ENCODE peak calls at places on chromosomes 4 and X, in four cellular contexts. D is IMR-90, W is K562, F is GM12878. C is an unnamed sample. For H3K4me1, the result is how much of the 10 kb centered on the place peaks cover.

GRCh38 chr4:98838977-98839618 is 89.8 kb downstream of the EIF4E start:
- DNase-seq in D (peak), W (peak), F (no peak), C (peak)

GRCh38 chr4:47372561-47372960 is 90.9 kb downstream of the COMMD8 start:
- DNase-seq in D (peak), W (no peak), F (no peak), C (no peak)

GRCh38 chrX:150446151-150446550 is 83.0 kb downstream of the MAMLD1 start:
- DNase-seq in D (no peak), W (no peak), F (no peak), C (peak)

GRCh38 chrX:136907626-136908025 is 27.1 kb upstream of the RBMX start:
- DNase-seq in D (no peak), W (no peak), F (no peak), C (no peak)

GRCh38 chr4:58564695-58565094 is 1454.5 kb upstream of the IGFBP7 start:
- DNase-seq in D (no peak), W (no peak), F (no peak), C (no peak)

GRCh38 chr4:85842540-85842939 is 367.6 kb downstream of the ARHGAP24 start:
- DNase-seq in D (peak), W (no peak), F (no peak), C (peak)

GRCh38 chr4:113976937-113977855 is 2.3 kb downstream of the ARSJ start:
- DNase-seq in D (peak), W (no peak), F (no peak), C (peak)

GRCh38 chr4:24174622-24175021 is 284.8 kb upstream of the PPARGC1A start:
- DNase-seq in D (peak), W (no peak), F (no peak), C (no peak)

GRCh38 chr4:164542431-164542830 is 211.5 kb upstream of the SMIM31 start:
- DNase-seq in D (no peak), W (no peak), F (no peak), C (no peak)

GRCh38 chr4:122842984-122843531 is 16.4 kb downstream of the FGF2 start:
- DNase-seq in D (no peak), W (no peak), F (no peak), C (no peak)

GRCh38 chrX:39556056-39556455 is 541.7 kb downstream of the BCOR start:
- DNase-seq in D (no peak), W (peak), F (no peak), C (no peak)

GRCh38 chr4:139267301-139267700 is 12.7 kb downstream of the MGARP start:
- DNase-seq in D (no peak), W (no peak), F (no peak), C (no peak)

GRCh38 chrX:107741318-107741813 is 34.2 kb downstream of the TSC22D3 start:
- DNase-seq in D (no peak), W (no peak), F (no peak), C (no peak)

GRCh38 chr4:111214371-111214770 is 591.5 kb upstream of the PITX2 start:
- DNase-seq in D (no peak), W (no peak), F (no peak), C (no peak)

GRCh38 chr4:111854494-111855087 is 290.7 kb upstream of the FAM241A start:
- DNase-seq in D (peak), W (peak), F (no peak), C (peak)

GRCh38 chr4:26233350-26233749 is 87.5 kb upstream of the RBPJ start:
- DNase-seq in D (no peak), W (no peak), F (no peak), C (no peak)
- TF ChIP-seq FOS in D (no peak), W (no peak), F (no peak), C (no peak)

DNA sequence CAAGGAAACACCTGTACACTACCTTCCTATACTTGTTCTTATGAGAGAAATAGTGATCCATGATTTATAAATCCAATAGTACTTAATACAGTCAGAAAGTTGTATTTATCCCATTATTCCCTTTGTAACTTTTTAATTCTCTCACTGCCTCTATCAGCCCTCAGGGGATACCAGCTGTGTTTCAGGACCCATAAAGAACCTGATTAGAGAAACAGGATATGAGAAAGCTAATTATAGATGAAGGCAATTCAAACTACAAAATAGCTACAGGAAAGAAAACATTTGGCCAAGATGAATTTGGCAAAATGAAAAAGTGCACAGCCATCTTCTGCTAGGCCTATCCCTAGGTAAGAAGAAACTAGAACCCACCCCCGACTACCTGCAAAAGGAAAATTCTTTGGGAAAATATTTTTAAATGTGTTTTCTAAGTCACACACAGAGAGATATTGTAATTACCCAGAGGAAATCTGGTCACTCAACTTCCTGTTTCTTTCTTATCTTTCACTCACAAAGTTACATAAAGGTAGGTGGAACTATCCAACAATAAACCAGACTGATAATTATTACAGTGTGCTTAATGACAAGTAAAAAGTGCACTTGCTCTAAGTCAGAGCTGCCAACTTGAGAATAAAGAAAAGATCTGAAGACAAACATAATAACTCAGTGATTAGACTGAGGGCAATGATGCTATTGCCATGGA is 836.5 kb upstream of the HTR2C start:
- DNase-seq in D (no peak), W (no peak), F (no peak), C (peak)
- H3K4me2 ChIP-seq in D (no peak), W (no peak), F (no peak), C (no peak)

DNA sequence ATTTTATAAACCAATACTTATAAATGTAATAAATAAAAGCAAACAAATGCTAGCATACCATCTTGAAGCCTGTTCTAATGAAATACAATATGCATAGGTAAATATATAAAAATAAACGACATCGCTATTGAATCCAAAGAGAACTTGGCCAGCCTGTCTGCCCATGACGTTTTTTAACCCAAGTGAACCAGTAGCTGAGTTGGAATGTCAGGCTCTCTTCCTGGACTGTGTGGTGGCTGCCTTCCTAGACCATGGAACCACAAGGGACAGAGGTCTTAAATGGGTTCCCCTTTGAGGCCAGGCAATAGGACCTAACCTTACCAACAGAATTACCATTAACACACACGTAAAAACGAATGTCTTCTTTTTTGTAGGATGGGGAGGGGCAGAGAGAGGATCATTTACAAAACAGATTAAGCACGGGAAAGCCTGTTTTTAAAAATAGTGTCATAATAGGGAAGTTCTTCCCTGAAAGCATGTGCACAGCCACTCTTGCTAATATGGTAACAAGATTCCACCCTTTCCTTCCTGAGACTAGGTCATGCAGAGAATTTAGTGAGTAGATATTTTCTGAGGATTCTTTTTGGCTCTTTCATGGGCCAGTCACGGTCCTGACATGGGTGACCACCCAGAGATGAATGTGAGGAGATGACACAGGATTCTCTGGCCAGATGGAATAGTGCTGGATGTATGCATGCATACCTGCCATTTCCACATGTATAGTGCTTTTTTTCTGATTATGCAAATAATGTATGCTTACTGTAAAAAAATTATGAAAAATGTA is 69.4 kb upstream of the ACSL1 start:
- DNase-seq in D (no peak), W (no peak), F (no peak), C (no peak)
- H3K4me1 ChIP-seq in D (under half), W (under half), F (under half), C (under half)

GRCh38 chr4:6687947-6688878 is 5.5 kb upstream of the S100P start:
- DNase-seq in D (no peak), W (peak), F (no peak), C (no peak)
- TF ChIP-seq FOS in D (no peak), W (no peak), F (no peak), C (no peak)

DNA sequence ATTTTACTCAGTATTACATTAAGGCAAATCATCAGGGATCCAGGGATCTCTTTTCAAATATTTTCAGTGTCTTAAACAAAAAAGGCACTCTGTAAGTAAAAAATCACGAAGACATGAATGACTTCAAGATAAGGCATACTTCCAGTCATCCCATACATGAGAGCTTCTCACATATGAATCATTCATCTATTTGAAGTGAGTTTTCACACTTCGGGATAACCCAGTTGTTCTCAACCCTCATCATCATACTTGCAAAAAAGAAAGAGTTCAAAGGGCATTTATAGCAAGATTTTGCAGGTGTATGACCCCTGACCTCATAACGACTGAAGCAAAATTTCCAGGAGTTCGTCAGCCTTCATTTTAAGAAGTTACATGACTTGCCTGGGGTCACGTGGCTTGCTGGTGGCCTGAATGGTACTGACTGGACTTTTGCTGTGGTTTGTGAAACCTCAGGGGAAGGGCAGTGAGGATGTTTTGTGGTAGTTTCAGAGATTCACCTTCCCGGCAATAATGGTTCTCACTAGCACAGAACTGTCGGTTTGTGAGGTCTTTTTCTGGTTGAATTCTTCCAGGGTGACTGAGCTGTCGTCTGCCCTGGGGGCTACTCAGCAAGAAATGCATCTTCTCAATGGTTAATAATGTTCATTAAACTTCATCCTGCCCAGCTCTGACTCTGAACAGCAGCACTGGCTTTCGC is 115.8 kb upstream of the SHISA3 start:
- DNase-seq in D (no peak), W (no peak), F (peak), C (no peak)
- H3K4me2 ChIP-seq in D (no peak), W (no peak), F (peak), C (no peak)

GRCh38 chr4:30720021-30720655 is at the start of gene PCDH7:
- DNase-seq in D (peak), W (no peak), F (no peak), C (peak)
- H3K4me1 ChIP-seq in D (under half), W (under half), F (under half), C (under half)

GRCh38 chrX:68995780-68996551 is 167.1 kb downstream of the EFNB1 start:
- DNase-seq in D (peak), W (no peak), F (no peak), C (peak)
- TF ChIP-seq FOS in D (no peak), W (no peak), F (no peak), C (no peak)

GRCh38 chrX:142686653-142687283 is 339.0 kb upstream of the SPANXN4 start:
- DNase-seq in D (no peak), W (no peak), F (no peak), C (no peak)

GRCh38 chrX:142686206-142686605 is 339.5 kb upstream of the SPANXN4 start:
- DNase-seq in D (no peak), W (no peak), F (no peak), C (no peak)

DNA sequence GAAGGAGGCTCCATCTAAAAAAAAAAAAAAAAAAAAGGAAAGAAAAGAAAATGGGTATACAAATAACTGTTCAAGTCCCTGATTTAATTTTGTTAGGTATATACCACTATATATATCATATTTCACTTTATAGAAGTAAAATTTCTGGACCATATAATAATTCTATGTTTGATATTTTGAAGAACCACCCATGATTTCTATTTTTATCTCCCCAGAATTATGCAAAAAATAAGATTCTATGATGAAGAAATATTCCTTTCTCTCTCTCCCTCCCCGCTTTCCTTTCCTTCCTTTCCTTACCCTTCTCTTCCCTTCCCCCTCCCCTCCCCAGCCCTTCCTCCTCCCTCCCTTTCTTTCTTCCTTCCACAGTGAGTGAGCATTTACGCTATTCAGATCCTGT is 337.5 kb upstream of the SPANXN4 start:
- DNase-seq in D (no peak), W (no peak), F (no peak), C (no peak)
- H3K4me2 ChIP-seq in D (no peak), W (no peak), F (no peak), C (no peak)

GRCh38 chrX:134604701-134605271 is 53.5 kb downstream of the PLAC1 start:
- DNase-seq in D (peak), W (no peak), F (no peak), C (peak)
- H3K4me1 ChIP-seq in D (under half), W (under half), F (under half), C (under half)

DNA sequence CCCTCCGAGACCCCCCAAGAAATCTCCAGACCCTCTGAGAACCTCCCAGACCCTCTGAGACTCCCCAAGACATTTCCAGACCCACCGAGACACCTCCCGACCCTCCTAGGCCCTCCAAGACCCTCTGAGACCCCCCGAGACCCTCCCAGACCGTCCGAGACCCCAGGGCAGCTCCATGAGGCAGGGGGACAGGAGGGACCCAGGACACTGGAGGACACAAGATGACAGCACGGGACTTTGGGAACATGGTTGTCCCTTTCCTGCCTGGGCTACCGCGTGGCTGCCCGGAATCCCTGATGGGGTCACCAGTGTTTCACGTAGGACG is 10.3 kb downstream of the CTBP1 start:
- DNase-seq in D (no peak), W (no peak), F (no peak), C (no peak)
- TF ChIP-seq FOS in D (no peak), W (no peak), F (no peak), C (no peak)

C was measured in endothelial cell of umbilical vein.